ENCODE peak calls at places on chromosomes 4 and X, in four cellular contexts. One of them, this sample, is unnamed.

GRCh38 chr4:25441519-25442117 is 64.6 kb downstream of the ANAPC4 start:
- DNase-seq in naive thymus-derived CD4-positive, alpha-beta T cell: no peak
- DNase-seq in breast epithelium: no peak
- DNase-seq in sigmoid colon: no peak
- DNase-seq in this sample: peak; percentile 24

GRCh38 chr4:114698256-114698655 is 99.6 kb downstream of the UGT8 start:
- DNase-seq in sigmoid colon: no peak
- DNase-seq in naive thymus-derived CD4-positive, alpha-beta T cell: no peak
- DNase-seq in breast epithelium: no peak
- DNase-seq in this sample: no peak

GRCh38 chr4:121998024-121998423 is 46.2 kb upstream of the TRPC3 start:
- DNase-seq in sigmoid colon: no peak
- DNase-seq in naive thymus-derived CD4-positive, alpha-beta T cell: no peak
- DNase-seq in breast epithelium: no peak
- DNase-seq in this sample: no peak

GRCh38 chr4:79552311-79552710 is 144.3 kb upstream of the GK2 start:
- DNase-seq in naive thymus-derived CD4-positive, alpha-beta T cell: no peak
- DNase-seq in breast epithelium: no peak
- DNase-seq in sigmoid colon: no peak
- DNase-seq in this sample: no peak

GRCh38 chrX:6910218-6910617 is 237.3 kb upstream of the STS start:
- DNase-seq in sigmoid colon: no peak
- DNase-seq in naive thymus-derived CD4-positive, alpha-beta T cell: no peak
- DNase-seq in breast epithelium: no peak
- DNase-seq in this sample: no peak

GRCh38 chr4:1579834-1580686 is 104.1 kb downstream of the FAM53A start:
- DNase-seq in breast epithelium: no peak
- DNase-seq in naive thymus-derived CD4-positive, alpha-beta T cell: peak; percentile 90
- DNase-seq in sigmoid colon: peak; percentile 97
- DNase-seq in this sample: peak; percentile 91

GRCh38 chrX:125444659-125445058 is 125.0 kb downstream of the TEX13C start:
- DNase-seq in breast epithelium: no peak
- DNase-seq in naive thymus-derived CD4-positive, alpha-beta T cell: no peak
- DNase-seq in sigmoid colon: no peak
- DNase-seq in this sample: no peak

GRCh38 chrX:23832750-23833149 is 49.8 kb downstream of the SAT1 start:
- DNase-seq in breast epithelium: no peak
- DNase-seq in naive thymus-derived CD4-positive, alpha-beta T cell: no peak
- DNase-seq in sigmoid colon: no peak
- DNase-seq in this sample: no peak

GRCh38 chrX:100745806-100746537 is 14.1 kb upstream of the SYTL4 start:
- DNase-seq in naive thymus-derived CD4-positive, alpha-beta T cell: no peak
- DNase-seq in breast epithelium: no peak
- DNase-seq in sigmoid colon: peak; percentile 65
- DNase-seq in this sample: no peak

GRCh38 chr4:74058048-74058651 is 19.7 kb upstream of the CXCL3 start:
- DNase-seq in naive thymus-derived CD4-positive, alpha-beta T cell: no peak
- DNase-seq in sigmoid colon: no peak
- DNase-seq in breast epithelium: no peak
- DNase-seq in this sample: no peak

GRCh38 chrX:23904096-23904495 is 3.6 kb downstream of the APOO start:
- DNase-seq in sigmoid colon: no peak
- DNase-seq in naive thymus-derived CD4-positive, alpha-beta T cell: no peak
- DNase-seq in breast epithelium: no peak
- DNase-seq in this sample: no peak

GRCh38 chrX:109632906-109633504 is 8.0 kb upstream of the KCNE5 start:
- DNase-seq in naive thymus-derived CD4-positive, alpha-beta T cell: no peak
- DNase-seq in sigmoid colon: no peak
- DNase-seq in breast epithelium: no peak
- DNase-seq in this sample: no peak

GRCh38 chrX:71128915-71129765 is 10.7 kb downstream of the MED12 start:
- DNase-seq in naive thymus-derived CD4-positive, alpha-beta T cell: peak; percentile 52
- DNase-seq in breast epithelium: peak; percentile 62
- DNase-seq in sigmoid colon: peak; percentile 80
- DNase-seq in this sample: peak; percentile 59

GRCh38 chr4:79232555-79232954 is 93.3 kb downstream of the NAA11 start:
- DNase-seq in naive thymus-derived CD4-positive, alpha-beta T cell: no peak
- DNase-seq in breast epithelium: no peak
- DNase-seq in sigmoid colon: no peak
- DNase-seq in this sample: no peak

GRCh38 chr4:40910706-40911105 is 161.0 kb downstream of the NSUN7 start:
- DNase-seq in breast epithelium: no peak
- DNase-seq in naive thymus-derived CD4-positive, alpha-beta T cell: no peak
- DNase-seq in sigmoid colon: no peak
- DNase-seq in this sample: no peak

GRCh38 chrX:145563159-145563558 is 254.5 kb upstream of the SLITRK2 start:
- DNase-seq in naive thymus-derived CD4-positive, alpha-beta T cell: no peak
- DNase-seq in breast epithelium: no peak
- DNase-seq in sigmoid colon: no peak
- DNase-seq in this sample: no peak

GRCh38 chr4:1042352-1043025 is 31.1 kb downstream of the FGFRL1 start:
- DNase-seq in naive thymus-derived CD4-positive, alpha-beta T cell: no peak
- DNase-seq in breast epithelium: no peak
- DNase-seq in sigmoid colon: no peak
- DNase-seq in this sample: no peak

GRCh38 chr4:40189997-40190396 is 6.8 kb upstream of the RHOH start:
- DNase-seq in sigmoid colon: no peak
- DNase-seq in naive thymus-derived CD4-positive, alpha-beta T cell: no peak
- DNase-seq in breast epithelium: no peak
- DNase-seq in this sample: no peak

GRCh38 chr4:40046311-40046980 is 10.2 kb upstream of the N4BP2 start:
- DNase-seq in breast epithelium: no peak
- DNase-seq in naive thymus-derived CD4-positive, alpha-beta T cell: no peak
- DNase-seq in sigmoid colon: no peak
- DNase-seq in this sample: no peak

GRCh38 chr4:175813126-175813715 is 1.2 kb upstream of the GPM6A start:
- DNase-seq in breast epithelium: no peak
- DNase-seq in naive thymus-derived CD4-positive, alpha-beta T cell: no peak
- DNase-seq in sigmoid colon: no peak
- DNase-seq in this sample: no peak

GRCh38 chr4:158873795-158874359 is 105.1 kb downstream of the FNIP2 start:
- DNase-seq in naive thymus-derived CD4-positive, alpha-beta T cell: no peak
- DNase-seq in breast epithelium: no peak
- DNase-seq in sigmoid colon: no peak
- DNase-seq in this sample: no peak

GRCh38 chr4:185730387-185730786 is 81.6 kb downstream of the SORBS2 start:
- DNase-seq in breast epithelium: no peak
- DNase-seq in sigmoid colon: no peak
- DNase-seq in naive thymus-derived CD4-positive, alpha-beta T cell: no peak
- DNase-seq in this sample: no peak

GRCh38 chrX:109842611-109843010 is 109.6 kb upstream of the ACSL4 start:
- DNase-seq in sigmoid colon: no peak
- DNase-seq in breast epithelium: no peak
- DNase-seq in naive thymus-derived CD4-positive, alpha-beta T cell: no peak
- DNase-seq in this sample: no peak

GRCh38 chrX:150581093-150581775 is 12.8 kb downstream of the MTM1 start:
- DNase-seq in naive thymus-derived CD4-positive, alpha-beta T cell: no peak
- DNase-seq in sigmoid colon: no peak
- DNase-seq in breast epithelium: no peak
- DNase-seq in this sample: no peak

GRCh38 chr4:158865520-158866177 is 96.8 kb downstream of the FNIP2 start:
- DNase-seq in sigmoid colon: no peak
- DNase-seq in naive thymus-derived CD4-positive, alpha-beta T cell: no peak
- DNase-seq in breast epithelium: no peak
- DNase-seq in this sample: no peak

GRCh38 chr4:186266699-186267467 is 894 bp downstream of the F11 start:
- DNase-seq in sigmoid colon: no peak
- DNase-seq in breast epithelium: no peak
- DNase-seq in naive thymus-derived CD4-positive, alpha-beta T cell: no peak
- DNase-seq in this sample: no peak

GRCh38 chr4:142846729-142847606 is 867 bp upstream of the INPP4B start:
- DNase-seq in naive thymus-derived CD4-positive, alpha-beta T cell: peak; percentile 39
- DNase-seq in breast epithelium: peak; percentile 56
- DNase-seq in sigmoid colon: no peak
- DNase-seq in this sample: peak; percentile 30

GRCh38 chr4:180827193-180827592 is 1416.0 kb upstream of the TENM3 start:
- DNase-seq in sigmoid colon: no peak
- DNase-seq in naive thymus-derived CD4-positive, alpha-beta T cell: no peak
- DNase-seq in breast epithelium: no peak
- DNase-seq in this sample: no peak

GRCh38 chr4:73978886-73979285 is 2.9 kb downstream of the PF4 start:
- DNase-seq in sigmoid colon: no peak
- DNase-seq in naive thymus-derived CD4-positive, alpha-beta T cell: no peak
- DNase-seq in breast epithelium: no peak
- DNase-seq in this sample: no peak

GRCh38 chrX:5916945-5917344 is 311.7 kb downstream of the NLGN4X start:
- DNase-seq in breast epithelium: no peak
- DNase-seq in naive thymus-derived CD4-positive, alpha-beta T cell: no peak
- DNase-seq in sigmoid colon: no peak
- DNase-seq in this sample: no peak

GRCh38 chr4:24809376-24809775 is 14.0 kb downstream of the SOD3 start:
- DNase-seq in sigmoid colon: no peak
- DNase-seq in breast epithelium: no peak
- DNase-seq in naive thymus-derived CD4-positive, alpha-beta T cell: no peak
- DNase-seq in this sample: no peak

GRCh38 chrX:24728530-24728929 is 34.8 kb downstream of the POLA1 start:
- DNase-seq in breast epithelium: no peak
- DNase-seq in sigmoid colon: no peak
- DNase-seq in naive thymus-derived CD4-positive, alpha-beta T cell: no peak
- DNase-seq in this sample: no peak

GRCh38 chr4:168612435-168613139 is 115.7 kb downstream of the PALLD start:
- DNase-seq in breast epithelium: no peak
- DNase-seq in sigmoid colon: no peak
- DNase-seq in naive thymus-derived CD4-positive, alpha-beta T cell: no peak
- DNase-seq in this sample: no peak

GRCh38 chr4:88814043-88814617 is 116.5 kb upstream of the NAP1L5 start:
- DNase-seq in breast epithelium: no peak
- DNase-seq in sigmoid colon: no peak
- DNase-seq in naive thymus-derived CD4-positive, alpha-beta T cell: no peak
- DNase-seq in this sample: no peak

GRCh38 chrX:19535481-19535880 is 20.2 kb upstream of the MAP3K15 start:
- DNase-seq in naive thymus-derived CD4-positive, alpha-beta T cell: no peak
- DNase-seq in sigmoid colon: no peak
- DNase-seq in breast epithelium: no peak
- DNase-seq in this sample: no peak

GRCh38 chr4:46992338-46992737 is 1.0 kb downstream of the GABRA4 start:
- DNase-seq in naive thymus-derived CD4-positive, alpha-beta T cell: no peak
- DNase-seq in sigmoid colon: no peak
- DNase-seq in breast epithelium: no peak
- DNase-seq in this sample: no peak

GRCh38 chrX:47483310-47484268 is 567 bp upstream of the ZNF41 start:
- DNase-seq in sigmoid colon: peak; percentile 63
- DNase-seq in breast epithelium: no peak
- DNase-seq in naive thymus-derived CD4-positive, alpha-beta T cell: no peak
- DNase-seq in this sample: peak; percentile 21

GRCh38 chrX:78168065-78168464 is 28.6 kb upstream of the TAF9B start:
- DNase-seq in breast epithelium: no peak
- DNase-seq in sigmoid colon: no peak
- DNase-seq in naive thymus-derived CD4-positive, alpha-beta T cell: no peak
- DNase-seq in this sample: no peak

GRCh38 chr4:186685744-186686143 is 37.9 kb downstream of the FAT1 start:
- DNase-seq in breast epithelium: no peak
- DNase-seq in sigmoid colon: no peak
- DNase-seq in naive thymus-derived CD4-positive, alpha-beta T cell: no peak
- DNase-seq in this sample: no peak

GRCh38 chrX:103734125-103734760 is 23.5 kb downstream of the TMEM31 start:
- DNase-seq in sigmoid colon: no peak
- DNase-seq in breast epithelium: no peak
- DNase-seq in naive thymus-derived CD4-positive, alpha-beta T cell: no peak
- DNase-seq in this sample: no peak

DNA sequence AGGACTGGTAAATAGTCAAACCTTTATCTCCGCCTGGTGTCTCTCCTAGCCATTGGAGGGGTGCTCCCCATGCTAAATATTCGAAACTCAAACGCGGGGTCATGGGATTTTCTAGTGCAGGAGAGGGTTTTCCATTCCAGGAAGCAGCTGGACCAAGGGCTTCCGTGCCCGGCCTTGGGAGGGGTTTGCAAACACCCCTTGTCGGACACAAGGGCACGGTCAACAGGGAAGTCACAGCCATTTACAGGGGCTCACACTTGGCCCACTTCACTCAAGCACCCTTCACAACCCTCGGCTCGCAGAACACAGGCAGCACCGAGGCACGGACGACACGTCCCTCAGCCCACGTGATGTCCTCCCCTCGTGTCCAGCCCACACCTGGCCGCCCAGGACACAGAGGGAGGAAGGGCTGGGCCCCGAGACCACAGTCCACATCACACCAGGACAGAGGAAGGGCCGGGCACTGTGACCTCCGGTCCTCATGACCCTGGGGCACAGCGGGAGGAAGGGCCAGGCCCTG is 10.3 kb upstream of the PLCXD1 start:
- DNase-seq in naive thymus-derived CD4-positive, alpha-beta T cell: no peak
- DNase-seq in sigmoid colon: peak; percentile 63
- DNase-seq in breast epithelium: peak; percentile 42
- DNase-seq in this sample: peak; percentile 10
- H3K27ac ChIP-seq in naive thymus-derived CD4-positive, alpha-beta T cell: no peak overlapping the region
- H3K27ac ChIP-seq in sigmoid colon: no peak overlapping the region
- H3K27ac ChIP-seq in breast epithelium: no peak overlapping the region
- H3K27ac ChIP-seq in this sample: no peak overlapping the region

DNA sequence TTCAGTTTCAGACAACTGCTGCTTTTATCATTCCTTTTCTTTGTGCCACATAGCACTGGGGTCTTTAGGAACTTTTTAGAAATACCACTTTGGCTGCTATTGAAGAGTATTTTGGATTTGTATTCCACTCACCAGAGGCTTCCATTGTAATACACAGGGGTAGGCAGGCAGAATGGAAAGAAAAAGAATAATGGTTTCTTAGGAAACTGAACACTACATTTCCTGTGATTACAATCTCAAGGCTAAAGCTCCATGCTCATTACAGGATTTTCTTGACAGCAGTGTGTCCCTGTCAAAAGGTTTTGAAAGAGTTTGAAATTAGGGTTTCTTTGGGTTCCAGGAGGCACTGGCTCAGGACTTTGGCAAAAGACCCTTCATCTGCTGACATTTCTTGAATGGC is 74.9 kb upstream of the STIM2 start:
- DNase-seq in sigmoid colon: no peak
- DNase-seq in breast epithelium: no peak
- DNase-seq in naive thymus-derived CD4-positive, alpha-beta T cell: no peak
- DNase-seq in this sample: no peak
- H3K27ac ChIP-seq in sigmoid colon: no peak overlapping the region
- H3K27ac ChIP-seq in breast epithelium: no peak overlapping the region
- H3K27ac ChIP-seq in naive thymus-derived CD4-positive, alpha-beta T cell: no peak overlapping the region
- H3K27ac ChIP-seq in this sample: no peak overlapping the region

GRCh38 chr4:37729649-37730004 is 43.5 kb upstream of the RELL1 start:
- DNase-seq in breast epithelium: no peak
- DNase-seq in sigmoid colon: no peak
- DNase-seq in naive thymus-derived CD4-positive, alpha-beta T cell: no peak
- DNase-seq in this sample: no peak
- H3K27ac ChIP-seq in breast epithelium: peak overlapping the region; percentile 84
- H3K27ac ChIP-seq in sigmoid colon: no peak overlapping the region
- H3K27ac ChIP-seq in naive thymus-derived CD4-positive, alpha-beta T cell: no peak overlapping the region
- H3K27ac ChIP-seq in this sample: no peak overlapping the region

GRCh38 chr4:7526929-7527535 is 92.3 kb upstream of the PSAPL1 start:
- DNase-seq in naive thymus-derived CD4-positive, alpha-beta T cell: no peak
- DNase-seq in sigmoid colon: no peak
- DNase-seq in breast epithelium: no peak
- DNase-seq in this sample: no peak

GRCh38 chr4:7526491-7526890 is 91.8 kb upstream of the PSAPL1 start:
- DNase-seq in sigmoid colon: no peak
- DNase-seq in breast epithelium: no peak
- DNase-seq in naive thymus-derived CD4-positive, alpha-beta T cell: no peak
- DNase-seq in this sample: no peak

GRCh38 chr4:7524064-7524682 is 89.4 kb upstream of the PSAPL1 start:
- DNase-seq in breast epithelium: no peak
- DNase-seq in naive thymus-derived CD4-positive, alpha-beta T cell: no peak
- DNase-seq in sigmoid colon: no peak
- DNase-seq in this sample: no peak

GRCh38 chr4:7523526-7523925 is 88.8 kb upstream of the PSAPL1 start:
- DNase-seq in naive thymus-derived CD4-positive, alpha-beta T cell: no peak
- DNase-seq in sigmoid colon: no peak
- DNase-seq in breast epithelium: no peak
- DNase-seq in this sample: no peak

GRCh38 chr4:7524841-7525240 is 90.1 kb upstream of the PSAPL1 start:
- DNase-seq in sigmoid colon: no peak
- DNase-seq in naive thymus-derived CD4-positive, alpha-beta T cell: no peak
- DNase-seq in breast epithelium: no peak
- DNase-seq in this sample: no peak
- H3K27ac ChIP-seq in sigmoid colon: no peak overlapping the region
- H3K27ac ChIP-seq in naive thymus-derived CD4-positive, alpha-beta T cell: no peak overlapping the region
- H3K27ac ChIP-seq in breast epithelium: no peak overlapping the region
- H3K27ac ChIP-seq in this sample: no peak overlapping the region